ENCODE peak calls at places on chromosomes 7 and 10, in nine cellular contexts. E is cardiac muscle cell; R is activated CD4-positive, alpha-beta T cell treated with anti-CD3 and anti-CD28 coated beads, Interleukin-2, amount 50 U/mL, for 48 hours; U is C1 segment of cervical spinal cord; J is GM13976; F is SK-MEL-5; N is BE2C; W is left ventricle myocardium superior; Z is glomerular endothelial cell. V is an unnamed sample.

GRCh38 chr7:133563196-133563707 is 310.4 kb downstream of the EXOC4 start:
- DNase-seq in J (no peak), F (no peak), U (no peak), N (no peak), E (no peak), R (no peak), W (no peak), Z (no peak), V (no peak)

GRCh38 chr7:87448427-87448826 is 27.1 kb downstream of the ABCB4 start:
- DNase-seq in E (no peak), Z (no peak), N (peak; percentile 13), W (no peak), U (no peak), J (no peak), R (no peak), F (no peak), V (no peak)

GRCh38 chr7:154914580-154915380 is 88.1 kb downstream of the PAXIP1 start:
- DNase-seq in E (no peak), N (no peak), W (no peak), Z (no peak), U (no peak), F (no peak), R (no peak), J (no peak), V (no peak)

GRCh38 chr10:58412502-58412961 is 27.3 kb downstream of the TFAM start:
- DNase-seq in U (no peak), W (no peak), F (no peak), R (no peak), J (no peak), N (no peak), Z (no peak), E (peak; percentile 45), V (no peak)

GRCh38 chr7:134865001-134865845 is 85.8 kb downstream of the CALD1 start:
- DNase-seq in N (no peak), U (no peak), F (no peak), Z (no peak), W (no peak), E (peak; percentile 57), J (peak; percentile 22), R (peak; percentile 13), V (no peak)

GRCh38 chr7:137081276-137081675 is 212.8 kb downstream of the CHRM2 start:
- DNase-seq in F (no peak), E (peak; percentile 18), R (no peak), U (no peak), N (no peak), W (no peak), Z (no peak), J (no peak), V (no peak)

GRCh38 chr7:114084381-114085312 is 165.8 kb upstream of the PPP1R3A start:
- DNase-seq in N (no peak), F (no peak), W (peak; percentile 60), E (peak; percentile 36), R (no peak), J (peak; percentile 46), U (no peak), Z (no peak), V (no peak)

GRCh38 chr7:24336461-24336860 is 52.5 kb downstream of the NPY start:
- DNase-seq in J (no peak), U (no peak), F (no peak), Z (no peak), N (no peak), W (no peak), E (no peak), R (peak; percentile 3), V (no peak)

GRCh38 chr7:123754295-123754871 is 5.6 kb upstream of the WASL start:
- DNase-seq in R (no peak), W (no peak), N (no peak), F (no peak), J (no peak), Z (no peak), U (no peak), E (no peak), V (no peak)

GRCh38 chr7:11754123-11754522 is 77.9 kb downstream of the THSD7A start:
- DNase-seq in J (no peak), Z (no peak), R (no peak), W (no peak), U (no peak), N (no peak), F (no peak), E (no peak), V (no peak)

GRCh38 chr10:6351540-6351939 is 148.8 kb downstream of the PFKFB3 start:
- DNase-seq in R (no peak), N (no peak), E (no peak), J (no peak), U (no peak), W (no peak), F (no peak), Z (no peak), V (no peak)

GRCh38 chr7:18429547-18429946 is 66.0 kb upstream of the HDAC9 start:
- DNase-seq in R (no peak), U (no peak), E (peak; percentile 50), F (no peak), Z (no peak), J (no peak), W (no peak), N (no peak), V (no peak)

GRCh38 chr10:78218833-78219490 is 185.3 kb downstream of the RPS24 start:
- DNase-seq in U (no peak), N (no peak), Z (no peak), J (no peak), F (no peak), W (no peak), E (no peak), R (no peak), V (no peak)

GRCh38 chr7:26397326-26397725 is 105.7 kb downstream of the SNX10 start:
- DNase-seq in N (no peak), R (no peak), U (peak; percentile 6), Z (no peak), J (no peak), W (no peak), E (no peak), F (no peak), V (no peak)

GRCh38 chr7:107995184-107996071 is 7.5 kb downstream of the LAMB1 start:
- DNase-seq in R (no peak), U (no peak), E (peak; percentile 85), Z (peak; percentile 89), W (no peak), J (no peak), N (no peak), F (peak; percentile 94), V (no peak)

GRCh38 chr10:19263262-19263661 is 214.7 kb downstream of the MALRD1 start:
- DNase-seq in W (no peak), F (no peak), R (no peak), E (no peak), J (no peak), U (no peak), Z (no peak), N (no peak), V (no peak)

GRCh38 chr7:129514683-129515082 is 12.4 kb downstream of the SMKR1 start:
- DNase-seq in N (no peak), Z (no peak), F (no peak), E (no peak), J (no peak), W (no peak), U (no peak), R (no peak), V (no peak)

V was measured in stimulated activated CD8-positive, alpha-beta memory T cell treated with anti-CD3 and anti-CD28 coated beads, Interleukin-7, amount 100 ng/mL, for 24 hours.